ENCODE peak calls at places on chromosomes 5 and 9, in four cellular contexts. B is NCI-H1092 treated with DMSO at 0.1 percent for 48 hours, Y is T-helper 1 cell, M is NCI-H1694 treated with DMSO at 0.1 percent for 48 hours. J is an unnamed sample.

GRCh38 chr5:90119531-90119940 is 290.0 kb downstream of the CETN3 start:
- DNase-seq in B (no peak), Y (no peak), M (no peak), J (no peak)

GRCh38 chr9:87668222-87668621 is 57.7 kb upstream of the CTSL start:
- DNase-seq in B (no peak), Y (no peak), M (no peak), J (no peak)

GRCh38 chr9:130390371-130390770 is 54.4 kb upstream of the ASS1 start:
- DNase-seq in B (no peak), Y (no peak), M (no peak), J (no peak)

GRCh38 chr5:16017720-16018119 is 161.9 kb downstream of the MARCHF11 start:
- DNase-seq in B (no peak), Y (no peak), M (no peak), J (no peak)

GRCh38 chr5:14266686-14267085 is 123.5 kb downstream of the TRIO start:
- DNase-seq in B (no peak), Y (no peak), M (no peak), J (no peak)

GRCh38 chr9:128372784-128373183 is 1.6 kb downstream of the URM1 start:
- DNase-seq in B (no peak), Y (no peak), M (no peak), J (no peak)

GRCh38 chr9:126965541-126966428 is 51.2 kb downstream of the RALGPS1 start:
- DNase-seq in B (peak), Y (no peak), M (peak), J (peak)

GRCh38 chr5:120122711-120123110 is 341.4 kb upstream of the PRR16 start:
- DNase-seq in B (no peak), Y (no peak), M (no peak), J (no peak)

GRCh38 chr5:101260857-101261256 is 357.8 kb upstream of the ST8SIA4 start:
- DNase-seq in B (no peak), Y (no peak), M (no peak), J (no peak)

GRCh38 chr5:57175586-57175985 is 1.7 kb downstream of the GPBP1 start:
- DNase-seq in B (no peak), Y (no peak), M (no peak), J (no peak)

GRCh38 chr9:129584136-129584535 is 36.8 kb downstream of the C9orf50 start:
- DNase-seq in B (peak), Y (peak), M (no peak), J (peak)

GRCh38 chr9:5630038-5630507 is 1.2 kb downstream of the RIC1 start:
- DNase-seq in B (peak), Y (no peak), M (peak), J (no peak)

GRCh38 chr5:50406874-50407273 is 34.2 kb downstream of the EMB start:
- DNase-seq in B (no peak), Y (no peak), M (no peak), J (no peak)

GRCh38 chr5:61817472-61818326 is 485.6 kb downstream of the ZSWIM6 start:
- DNase-seq in B (peak), Y (no peak), M (peak), J (peak)

GRCh38 chr9:29285818-29286217 is 1712.5 kb upstream of the C9orf72 start:
- DNase-seq in B (no peak), Y (no peak), M (no peak), J (no peak)

GRCh38 chr5:168777651-168778050 is 198.5 kb upstream of the PANK3 start:
- DNase-seq in B (no peak), Y (no peak), M (no peak), J (no peak)

GRCh38 chr5:10595678-10596309 is 31.9 kb downstream of the ANKRD33B start:
- DNase-seq in B (no peak), Y (no peak), M (peak), J (no peak)

GRCh38 chr5:75662080-75662479 is 50.8 kb downstream of the ANKDD1B start:
- DNase-seq in B (no peak), Y (no peak), M (no peak), J (no peak)

GRCh38 chr9:134325096-134325812 is 1.0 kb upstream of the RXRA start:
- DNase-seq in B (no peak), Y (no peak), M (no peak), J (peak)

GRCh38 chr9:129888085-129888808 is 53.0 kb downstream of the USP20 start:
- DNase-seq in B (no peak), Y (peak), M (no peak), J (peak)

GRCh38 chr5:87825583-87825982 is 412.9 kb upstream of the CCNH start:
- DNase-seq in B (no peak), Y (no peak), M (no peak), J (no peak)

GRCh38 chr5:71904852-71905251 is 185.8 kb downstream of the CARTPT start:
- DNase-seq in B (no peak), Y (no peak), M (no peak), J (no peak)

GRCh38 chr5:54702470-54702869 is 184.9 kb downstream of the SNX18 start:
- DNase-seq in B (no peak), Y (no peak), M (no peak), J (no peak)

GRCh38 chr9:104682642-104683041 is 11.7 kb upstream of the OR13D1 start:
- DNase-seq in B (peak), Y (no peak), M (peak), J (no peak)

GRCh38 chr5:104942735-104943134 is 1380.1 kb upstream of the NUDT12 start:
- DNase-seq in B (no peak), Y (no peak), M (no peak), J (no peak)

GRCh38 chr9:133991964-133992779 is at the start of gene VAV2:
- DNase-seq in B (peak), Y (no peak), M (no peak), J (peak)

GRCh38 chr5:177370488-177371119 is 12.9 kb downstream of the RGS14 start:
- DNase-seq in B (peak), Y (no peak), M (no peak), J (peak)

GRCh38 chr5:115497200-115497599 is 47.4 kb downstream of the FEM1C start:
- DNase-seq in B (no peak), Y (no peak), M (peak), J (no peak)

GRCh38 chr5:172266676-172267092 is 16.9 kb downstream of the UBTD2 start:
- DNase-seq in B (no peak), Y (no peak), M (no peak), J (no peak)

GRCh38 chr5:175695161-175696126 is 37.6 kb downstream of the HRH2 start:
- DNase-seq in B (no peak), Y (no peak), M (no peak), J (no peak)

GRCh38 chr9:16003785-16004184 is 450.9 kb downstream of the CCDC171 start:
- DNase-seq in B (peak), Y (no peak), M (no peak), J (no peak)

GRCh38 chr9:128001411-128002298 is 20.9 kb upstream of the EEIG1 start:
- DNase-seq in B (no peak), Y (no peak), M (no peak), J (peak)

GRCh38 chr9:13588151-13589043 is 308.9 kb upstream of the MPDZ start:
- DNase-seq in B (peak), Y (no peak), M (no peak), J (no peak)

GRCh38 chr5:180126716-180127681 is 55.4 kb upstream of the RNF130 start:
- DNase-seq in B (peak), Y (no peak), M (no peak), J (peak)

GRCh38 chr9:108245901-108246300 is 609.9 kb downstream of the ACTL7B start:
- DNase-seq in B (no peak), Y (no peak), M (no peak), J (no peak)

J was measured in stomach.